ENCODE peak calls at places on chromosomes 4 and X, in nine cellular contexts. O is tibial nerve, P is fibroblast of pulmonary artery, V is astrocyte of the spinal cord, Z is K562, D is kidney epithelial cell, M is GM20000, K is hepatocyte, N is omental fat pad. G is an unnamed sample.

GRCh38 chr4:67198757-67199156 is 346.5 kb downstream of the CENPC start:
- DNase-seq in K (peak; percentile 63), M (no peak), P (peak; percentile 77), D (peak; percentile 18), V (peak; percentile 70), Z (peak; percentile 6), O (no peak), N (no peak), G (no peak)

GRCh38 chr4:7582313-7583096 is 147.8 kb upstream of the PSAPL1 start:
- DNase-seq in V (no peak), Z (peak; percentile 13), P (no peak), O (no peak), N (no peak), M (no peak), K (no peak), D (no peak), G (no peak)

GRCh38 chrX:132127748-132128147 is at the start of gene FRMD7:
- DNase-seq in Z (no peak), D (no peak), P (peak; percentile 6), M (no peak), V (peak; percentile 27), O (no peak), K (no peak), N (no peak), G (no peak)

GRCh38 chrX:72057844-72058243 is 73.9 kb downstream of the RTL5 start:
- DNase-seq in Z (no peak), M (no peak), D (no peak), K (no peak), V (no peak), P (no peak), N (no peak), O (no peak), G (no peak)

GRCh38 chrX:136086521-136086920 is 60.8 kb upstream of the FHL1 start:
- DNase-seq in P (peak; percentile 4), V (peak; percentile 40), Z (no peak), K (no peak), M (no peak), O (no peak), D (no peak), N (no peak), G (no peak)

GRCh38 chrX:21493226-21493850 is 119.1 kb downstream of the CNKSR2 start:
- DNase-seq in P (peak; percentile 17), N (no peak), V (peak; percentile 67), K (no peak), O (no peak), D (no peak), M (no peak), Z (no peak), G (no peak)

GRCh38 chrX:119425050-119425449 is 25.9 kb downstream of the SLC25A43 start:
- DNase-seq in N (no peak), K (no peak), O (no peak), P (no peak), M (no peak), D (no peak), V (no peak), Z (no peak), G (no peak)

GRCh38 chr4:40363945-40364344 is 28.8 kb downstream of the CHRNA9 start:
- DNase-seq in D (no peak), M (no peak), K (no peak), V (no peak), Z (no peak), O (no peak), P (no peak), N (no peak), G (no peak)

GRCh38 chrX:115712484-115712883 is 151.5 kb downstream of the PLS3 start:
- DNase-seq in K (no peak), N (no peak), P (no peak), O (no peak), Z (no peak), V (no peak), M (no peak), D (no peak), G (no peak)

GRCh38 chr4:124420166-124420695 is 292.3 kb downstream of the ANKRD50 start:
- DNase-seq in V (no peak), N (no peak), P (no peak), K (no peak), D (no peak), Z (no peak), O (no peak), M (no peak), G (no peak)

GRCh38 chr4:100721077-100721476 is 203.3 kb upstream of the EMCN start:
- DNase-seq in M (no peak), D (no peak), V (no peak), K (no peak), Z (no peak), P (no peak), N (no peak), O (no peak), G (no peak)

GRCh38 chr4:68581382-68582338 is 5.5 kb upstream of the UGT2B17 start:
- DNase-seq in Z (no peak), V (no peak), N (no peak), K (no peak), P (no peak), D (no peak), O (no peak), M (no peak), G (no peak)

GRCh38 chr4:68582339-68582717 is 6.2 kb upstream of the UGT2B17 start:
- DNase-seq in N (no peak), P (no peak), M (no peak), V (no peak), O (no peak), K (no peak), D (no peak), Z (no peak), G (no peak)

GRCh38 chr4:68576272-68577100 is at the start of gene UGT2B17:
- DNase-seq in P (no peak), O (no peak), D (no peak), N (no peak), Z (no peak), V (no peak), K (no peak), M (no peak), G (no peak)

GRCh38 chr4:68575081-68575480 is 1.0 kb downstream of the UGT2B17 start:
- DNase-seq in Z (no peak), M (no peak), P (no peak), D (no peak), O (no peak), V (no peak), K (no peak), N (no peak), G (no peak)

DNA sequence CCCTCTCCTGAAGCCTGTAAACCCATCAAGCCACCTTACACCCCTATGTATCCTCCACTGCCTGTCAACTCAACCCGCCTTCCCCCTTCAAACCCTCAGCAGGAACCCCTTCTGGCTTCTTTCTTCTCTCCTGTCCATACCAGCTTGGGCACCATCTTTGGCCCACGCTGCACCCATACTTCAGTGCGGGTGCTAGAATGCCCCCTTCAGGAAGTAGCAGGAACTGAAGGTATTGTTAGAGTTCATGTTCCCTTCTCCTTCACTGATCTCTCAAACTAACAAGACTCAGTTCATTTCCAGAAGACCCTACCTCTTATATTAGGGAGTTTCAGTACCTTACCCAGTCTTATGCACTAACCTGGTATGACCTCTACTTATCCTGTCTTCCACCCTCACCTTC is 1.5 kb upstream of the UGT2B17 start:
- DNase-seq in K (no peak), V (no peak), O (no peak), Z (no peak), P (no peak), D (no peak), M (no peak), N (no peak), G (no peak)
- TF ChIP-seq CTCF in K (no peak), V (no peak), O (no peak), Z (no peak), P (no peak), D (no peak), M (no peak), N (no peak), G (no peak)

GRCh38 chr4:128379860-128380259 is 92.2 kb upstream of the PGRMC2 start:
- DNase-seq in K (peak; percentile 23), Z (peak; percentile 56), N (no peak), V (peak; percentile 42), O (no peak), P (peak; percentile 60), D (no peak), M (peak; percentile 29), G (no peak)
- TF ChIP-seq CTCF in K (peak; percentile 37), Z (peak; percentile 63), N (no peak), V (peak; percentile 69), O (no peak), P (peak; percentile 65), D (peak; percentile 73), M (peak; percentile 25), G (no peak)

GRCh38 chr4:152779513-152780266 is at the start of the genes ARFIP1 and TIGD4:
- DNase-seq in P (peak; percentile 98), O (peak; percentile 93), M (peak; percentile 91), N (peak; percentile 86), D (peak; percentile 81), Z (peak; percentile 95), K (peak; percentile 97), V (peak; percentile 97), G (peak; percentile 95)
- TF ChIP-seq CTCF in P (peak; percentile 18), O (peak; percentile 18), M (peak; percentile 34), N (no peak), D (peak; percentile 16), Z (peak; percentile 18), K (peak; percentile 37), V (peak; percentile 20), G (no peak)

GRCh38 chr4:159355456-159355855 is 252.6 kb downstream of the RAPGEF2 start:
- DNase-seq in K (no peak), D (no peak), P (no peak), O (no peak), N (no peak), M (no peak), V (no peak), Z (no peak), G (no peak)

GRCh38 chr4:159353422-159354116 is 250.7 kb downstream of the RAPGEF2 start:
- DNase-seq in K (no peak), P (no peak), N (no peak), Z (no peak), V (no peak), D (no peak), M (no peak), O (no peak), G (no peak)

GRCh38 chr4:159360549-159360948 is 257.7 kb downstream of the RAPGEF2 start:
- DNase-seq in P (peak; percentile 71), O (no peak), Z (no peak), M (no peak), D (peak; percentile 63), K (no peak), V (peak; percentile 88), N (no peak), G (no peak)

GRCh38 chr4:159357350-159357749 is 254.5 kb downstream of the RAPGEF2 start:
- DNase-seq in D (no peak), K (no peak), M (no peak), Z (no peak), O (no peak), P (no peak), V (no peak), N (no peak), G (no peak)

DNA sequence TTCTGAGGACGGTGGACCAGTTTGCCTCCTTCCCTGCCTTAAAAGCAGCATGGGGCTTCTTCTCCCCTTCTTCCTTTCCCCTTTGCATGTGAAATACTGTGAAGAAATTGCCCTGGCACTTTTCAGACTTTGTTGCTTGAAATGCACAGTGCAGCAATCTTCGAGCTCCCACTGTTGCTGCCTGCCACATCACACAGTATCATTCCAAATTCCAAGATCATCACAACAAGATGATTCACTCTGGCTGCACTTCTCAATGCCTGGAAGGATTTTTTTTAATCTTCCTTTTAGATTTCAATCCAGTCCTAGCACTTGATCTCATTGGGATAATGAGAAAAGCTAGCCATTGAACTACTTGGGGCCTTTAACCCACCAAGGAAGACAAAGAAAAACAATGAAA is 255.3 kb downstream of the RAPGEF2 start:
- DNase-seq in O (no peak), D (peak; percentile 18), K (no peak), Z (no peak), P (peak; percentile 68), M (no peak), N (no peak), V (peak; percentile 77), G (no peak)
- TF ChIP-seq CTCF in O (no peak), D (no peak), K (no peak), Z (no peak), P (no peak), M (no peak), N (no peak), V (no peak), G (no peak)

G was measured in mesothelial cell of epicardium.